ENCODE peak calls at places on chromosomes 11 and 22, in five cellular contexts. F is HCT116, G is K562, H is HepG2, S is H1. Q is an unnamed sample.

GRCh38 chr11:87463486-87464102 is 425.9 kb downstream of the TMEM135 start:
- DNase-seq in F (peak), G (peak), S (no peak), H (peak), Q (no peak)

GRCh38 chr11:94838027-94838610 is 70.0 kb downstream of the AMOTL1 start:
- DNase-seq in H (no peak), F (no peak), G (no peak), S (no peak), Q (no peak)

GRCh38 chr11:33500331-33500730 is 200.3 kb downstream of the C11orf91 start:
- DNase-seq in H (no peak), G (no peak), S (no peak), F (no peak), Q (no peak)

GRCh38 chr11:72418834-72419560 is 15.3 kb downstream of the CLPB start:
- DNase-seq in F (no peak), S (no peak), G (no peak), H (no peak), Q (no peak)

GRCh38 chr11:17528906-17529813 is 15.1 kb downstream of the USH1C start:
- DNase-seq in G (no peak), H (no peak), S (no peak), F (no peak), Q (no peak)

GRCh38 chr22:47570300-47570685 is 807.8 kb downstream of the TBC1D22A start:
- DNase-seq in G (no peak), F (no peak), H (no peak), S (no peak), Q (no peak)

GRCh38 chr11:106815209-106815608 is 203.1 kb downstream of the GUCY1A2 start:
- DNase-seq in G (no peak), H (no peak), F (no peak), S (no peak), Q (no peak)

GRCh38 chr22:37199103-37199838 is 11.2 kb upstream of the C1QTNF6 start:
- DNase-seq in G (peak), H (peak), S (peak), F (peak), Q (peak)

GRCh38 chr11:109033627-109034340 is 368.9 kb downstream of the DDX10 start:
- DNase-seq in G (no peak), H (no peak), S (no peak), F (no peak), Q (no peak)

GRCh38 chr22:20319041-20319744 is 667 bp downstream of the DGCR6L start:
- DNase-seq in G (peak), H (no peak), S (no peak), F (no peak), Q (no peak)

GRCh38 chr22:37193629-37194191 is 5.7 kb upstream of the C1QTNF6 start:
- DNase-seq in H (peak), G (peak), S (no peak), F (no peak), Q (no peak)

GRCh38 chr11:37973926-37974325 is 1375.9 kb upstream of the RAG2 start:
- DNase-seq in F (no peak), H (no peak), S (no peak), G (no peak), Q (no peak)

GRCh38 chr11:120186799-120187591 is 23.8 kb upstream of the OAF start:
- DNase-seq in G (no peak), F (no peak), S (no peak), H (peak), Q (peak)
- TF ChIP-seq SRF in G (no peak), F (no peak), S (no peak), H (no peak), Q (no peak)

GRCh38 chr11:20688761-20689160 is 19.4 kb downstream of the NELL1 start:
- DNase-seq in S (no peak), G (no peak), H (no peak), F (no peak), Q (no peak)
- TF ChIP-seq SRF in S (no peak), G (no peak), H (no peak), F (no peak), Q (no peak)

GRCh38 chr11:112608466-112608865 is 347.8 kb upstream of the PLET1 start:
- DNase-seq in H (no peak), F (no peak), G (no peak), S (no peak), Q (no peak)

GRCh38 chr11:112610494-112610893 is 349.8 kb upstream of the PLET1 start:
- DNase-seq in G (no peak), F (no peak), S (no peak), H (no peak), Q (no peak)

GRCh38 chr11:112612283-112612849 is 348.9 kb upstream of the NCAM1 start:
- DNase-seq in S (no peak), F (peak), G (no peak), H (no peak), Q (no peak)

GRCh38 chr11:112613051-112613972 is 347.9 kb upstream of the NCAM1 start:
- DNase-seq in S (no peak), F (peak), H (peak), G (no peak), Q (no peak)

GRCh38 chr11:112610996-112611795 is 350.0 kb upstream of the NCAM1 start:
- DNase-seq in S (no peak), F (no peak), H (no peak), G (no peak), Q (no peak)
- TF ChIP-seq SRF in S (no peak), F (no peak), H (no peak), G (no peak), Q (no peak)

GRCh38 chr11:15905334-15905733 is 451.0 kb downstream of the SOX6 start:
- DNase-seq in S (no peak), H (no peak), G (no peak), F (no peak), Q (no peak)
- TF ChIP-seq SRF in S (no peak), H (no peak), G (no peak), F (no peak), Q (no peak)

GRCh38 chr11:134366279-134366678 is 34.5 kb downstream of the GLB1L2 start:
- DNase-seq in G (no peak), S (no peak), F (no peak), H (no peak), Q (no peak)

GRCh38 chr11:134364261-134364660 is 32.5 kb downstream of the GLB1L2 start:
- DNase-seq in G (no peak), S (no peak), H (no peak), F (no peak), Q (no peak)

GRCh38 chr11:134363592-134363991 is 31.8 kb downstream of the GLB1L2 start:
- DNase-seq in F (no peak), G (no peak), H (no peak), S (no peak), Q (no peak)

GRCh38 chr11:134363161-134363560 is 31.4 kb downstream of the GLB1L2 start:
- DNase-seq in H (no peak), S (no peak), F (no peak), G (no peak), Q (no peak)

GRCh38 chr11:134365011-134365925 is 33.5 kb downstream of the GLB1L2 start:
- DNase-seq in G (no peak), H (no peak), S (no peak), F (no peak), Q (no peak)
- TF ChIP-seq SRF in G (no peak), H (no peak), S (no peak), F (no peak), Q (no peak)